ENCODE peak calls at places on chromosomes 5 and 9, in six cellular contexts. V is CD8-positive, alpha-beta memory T cell; L is lung; Z is NCI-H510A; X is fibroblast of the conjunctiva; H is WTC11. A is an unnamed sample.

GRCh38 chr9:130390986-130391385 is 53.8 kb upstream of the ASS1 start:
- DNase-seq in H (no peak), V (no peak), X (no peak), L (no peak), Z (no peak), A (no peak)

GRCh38 chr5:131685514-131686171 is 50.6 kb upstream of the RAPGEF6 start:
- DNase-seq in X (no peak), L (no peak), V (no peak), Z (no peak), H (no peak), A (no peak)

GRCh38 chr5:124746252-124746915 is at the start of gene ZNF608:
- DNase-seq in X (peak), V (no peak), L (no peak), Z (no peak), H (no peak), A (no peak)

GRCh38 chr9:79023134-79023577 is 548.6 kb upstream of the TLE4 start:
- DNase-seq in V (no peak), H (no peak), X (peak), Z (no peak), L (no peak), A (no peak)

GRCh38 chr5:136004436-136004835 is 24.4 kb upstream of the TGFBI start:
- DNase-seq in L (no peak), Z (no peak), X (no peak), V (no peak), H (no peak), A (no peak)

GRCh38 chr5:149215478-149216042 is 56.1 kb upstream of the AFAP1L1 start:
- DNase-seq in V (no peak), L (no peak), Z (no peak), X (no peak), H (no peak), A (no peak)

GRCh38 chr5:128736567-128736966 is 198.5 kb upstream of the FBN2 start:
- DNase-seq in V (no peak), H (no peak), L (no peak), X (no peak), Z (no peak), A (no peak)

GRCh38 chr5:77718934-77719610 is 57.1 kb downstream of the TBCA start:
- DNase-seq in L (no peak), Z (no peak), V (no peak), X (no peak), H (no peak), A (no peak)

GRCh38 chr5:43603535-43604363 is 769 bp downstream of the NNT start:
- DNase-seq in L (peak), H (peak), X (peak), Z (peak), V (peak), A (peak)

GRCh38 chr9:6557883-6558282 is 87.6 kb downstream of the GLDC start:
- DNase-seq in H (no peak), Z (no peak), V (no peak), L (no peak), X (no peak), A (no peak)

GRCh38 chr9:95182854-95183563 is 134.5 kb downstream of the FANCC start:
- DNase-seq in H (peak), X (no peak), L (no peak), Z (no peak), V (no peak), A (no peak)

GRCh38 chr9:93582550-93582949 is 6.2 kb downstream of the PHF2 start:
- DNase-seq in H (no peak), X (no peak), Z (no peak), V (no peak), L (no peak), A (no peak)

GRCh38 chr5:19928556-19929421 is 59.2 kb downstream of the CDH18 start:
- DNase-seq in V (no peak), Z (no peak), H (no peak), X (peak), L (no peak), A (no peak)

GRCh38 chr5:96807099-96807654 is 568 bp downstream of the ERAP1 start:
- DNase-seq in L (peak), H (no peak), V (no peak), Z (peak), X (peak), A (peak)

GRCh38 chr9:119675951-119676350 is 306.7 kb upstream of the BRINP1 start:
- DNase-seq in H (no peak), L (no peak), Z (no peak), X (no peak), V (no peak), A (no peak)

GRCh38 chr9:81536242-81537025 is 152.9 kb downstream of the TLE1 start:
- DNase-seq in V (no peak), H (no peak), X (no peak), L (no peak), Z (no peak), A (no peak)

GRCh38 chr5:100270323-100270771 is 264.8 kb upstream of the FAM174A start:
- DNase-seq in V (no peak), L (no peak), H (no peak), X (no peak), Z (no peak), A (no peak)

GRCh38 chr9:110199643-110200042 is 8.3 kb downstream of the C9orf152 start:
- DNase-seq in X (no peak), L (no peak), H (no peak), Z (no peak), V (no peak), A (no peak)